ENCODE peak calls at places on chromosome 13, in eight cellular contexts. A, Q, K, D, T, N, W and Y are unnamed samples.
A peak's percentile ranks its signal among the peaks of the same experiment; 100 is the strongest.

GRCh38 chr13:32911506-32911905 is 104.7 kb upstream of the KL start:
- DNase-seq in K (no peak), A (no peak), W (peak; percentile 27), Q (no peak), D (peak; percentile 43), N (no peak), T (peak; percentile 35), Y (no peak)

GRCh38 chr13:112928958-112929777 is 39.8 kb upstream of the MCF2L start:
- DNase-seq in D (peak; percentile 80), T (no peak), W (no peak), K (no peak), N (no peak), A (no peak), Q (no peak), Y (no peak)

GRCh38 chr13:40316301-40316700 is 350.1 kb downstream of the FOXO1 start:
- DNase-seq in A (peak; percentile 53), N (peak; percentile 90), T (no peak), W (no peak), K (no peak), Q (no peak), D (no peak), Y (no peak)

GRCh38 chr13:42876810-42877550 is 95.6 kb downstream of the FAM216B start:
- DNase-seq in K (no peak), W (no peak), A (no peak), N (no peak), D (no peak), T (no peak), Q (no peak), Y (no peak)

GRCh38 chr13:41848435-41849255 is 112.3 kb downstream of the VWA8 start:
- DNase-seq in T (no peak), D (no peak), W (no peak), A (no peak), N (no peak), K (no peak), Q (no peak), Y (no peak)

GRCh38 chr13:52160053-52160452 is 656 bp upstream of the NEK3 start:
- DNase-seq in A (no peak), D (no peak), Q (no peak), W (no peak), T (no peak), K (no peak), N (no peak), Y (no peak)

GRCh38 chr13:98475521-98475920 is 101.4 kb downstream of the STK24 start:
- DNase-seq in K (no peak), A (no peak), N (no peak), T (no peak), Q (no peak), D (peak; percentile 56), W (peak; percentile 28), Y (peak; percentile 84)

GRCh38 chr13:25738342-25738771 is 313.5 kb downstream of the SHISA2 start:
- DNase-seq in K (no peak), A (no peak), D (peak; percentile 34), Q (no peak), T (no peak), N (peak; percentile 78), W (no peak), Y (no peak)

GRCh38 chr13:50153888-50154287 is 138.6 kb downstream of the KCNRG start:
- DNase-seq in A (no peak), T (no peak), W (no peak), K (no peak), Q (no peak), D (no peak), N (no peak), Y (no peak)

GRCh38 chr13:103157034-103157433 is 90.8 kb upstream of the SLC10A2 start:
- DNase-seq in N (no peak), T (no peak), D (no peak), K (no peak), A (no peak), Q (no peak), W (no peak), Y (no peak)

GRCh38 chr13:45370922-45371406 is 30.0 kb upstream of the TPT1 start:
- DNase-seq in Q (peak; percentile 44), W (peak; percentile 73), A (peak; percentile 84), D (peak; percentile 34), K (peak; percentile 85), N (no peak), T (peak; percentile 48), Y (peak; percentile 57)

GRCh38 chr13:23020246-23020843 is 160.4 kb upstream of the SGCG start:
- DNase-seq in K (peak; percentile 69), W (peak; percentile 26), T (peak; percentile 1), Q (peak; percentile 39), A (peak; percentile 51), N (no peak), D (peak; percentile 38), Y (no peak)

GRCh38 chr13:71242191-71242590 is 624.8 kb downstream of the DACH1 start:
- DNase-seq in K (no peak), A (no peak), Q (no peak), T (no peak), W (no peak), N (no peak), D (no peak), Y (no peak)

GRCh38 chr13:32734511-32734910 is 148.3 kb downstream of the PDS5B start:
- DNase-seq in N (no peak), A (no peak), W (peak; percentile 5), D (no peak), Q (no peak), K (no peak), T (no peak), Y (no peak)

GRCh38 chr13:74883834-74884233 is 598.1 kb downstream of the TBC1D4 start:
- DNase-seq in K (no peak), A (no peak), Q (no peak), D (no peak), T (no peak), N (no peak), W (no peak), Y (no peak)

GRCh38 chr13:78610381-78610883 is 7.1 kb upstream of the POU4F1 start:
- DNase-seq in A (no peak), N (no peak), D (no peak), K (no peak), Q (no peak), T (no peak), W (no peak), Y (no peak)

GRCh38 chr13:67662997-67663396 is 432.9 kb upstream of the PCDH9 start:
- DNase-seq in Q (no peak), T (no peak), A (no peak), K (no peak), W (no peak), N (no peak), D (no peak), Y (no peak)

GRCh38 chr13:65149687-65150086 is 2080.4 kb downstream of the PCDH9 start:
- DNase-seq in W (no peak), N (no peak), D (no peak), A (no peak), K (no peak), Q (no peak), T (no peak), Y (no peak)

GRCh38 chr13:62960723-62961122 is 1545.1 kb upstream of the PCDH20 start:
- DNase-seq in N (no peak), W (no peak), D (no peak), T (no peak), Q (no peak), A (no peak), K (no peak), Y (no peak)
- TF ChIP-seq EP300 in N (no peak), W (no peak), D (no peak), T (no peak), Q (no peak), A (no peak), K (no peak), Y (no peak)

DNA sequence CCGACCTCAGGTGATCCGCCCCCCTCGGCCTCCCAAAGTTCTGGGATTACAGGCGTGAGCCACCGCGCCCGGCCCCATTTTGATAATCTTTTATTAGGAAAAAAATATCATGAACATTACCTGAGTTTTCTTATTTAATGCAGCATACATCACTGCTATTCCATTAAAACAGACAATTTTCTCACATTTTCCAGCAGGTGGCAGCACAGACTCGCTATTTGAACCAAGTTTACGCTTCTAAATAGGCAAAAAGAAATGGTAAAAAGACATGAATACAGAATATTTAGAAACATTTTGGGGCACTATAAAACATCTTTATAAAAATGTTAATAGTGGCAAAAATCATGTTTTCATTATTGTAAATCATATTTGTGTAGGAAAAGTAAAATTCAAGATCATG is 903.1 kb downstream of the SLITRK6 start:
- DNase-seq in Q (no peak), W (peak; percentile 3), A (no peak), T (no peak), N (no peak), K (no peak), D (peak; percentile 51), Y (no peak)
- TF ChIP-seq EP300 in Q (no peak), W (no peak), A (no peak), T (no peak), N (no peak), K (no peak), D (no peak), Y (no peak)

DNA sequence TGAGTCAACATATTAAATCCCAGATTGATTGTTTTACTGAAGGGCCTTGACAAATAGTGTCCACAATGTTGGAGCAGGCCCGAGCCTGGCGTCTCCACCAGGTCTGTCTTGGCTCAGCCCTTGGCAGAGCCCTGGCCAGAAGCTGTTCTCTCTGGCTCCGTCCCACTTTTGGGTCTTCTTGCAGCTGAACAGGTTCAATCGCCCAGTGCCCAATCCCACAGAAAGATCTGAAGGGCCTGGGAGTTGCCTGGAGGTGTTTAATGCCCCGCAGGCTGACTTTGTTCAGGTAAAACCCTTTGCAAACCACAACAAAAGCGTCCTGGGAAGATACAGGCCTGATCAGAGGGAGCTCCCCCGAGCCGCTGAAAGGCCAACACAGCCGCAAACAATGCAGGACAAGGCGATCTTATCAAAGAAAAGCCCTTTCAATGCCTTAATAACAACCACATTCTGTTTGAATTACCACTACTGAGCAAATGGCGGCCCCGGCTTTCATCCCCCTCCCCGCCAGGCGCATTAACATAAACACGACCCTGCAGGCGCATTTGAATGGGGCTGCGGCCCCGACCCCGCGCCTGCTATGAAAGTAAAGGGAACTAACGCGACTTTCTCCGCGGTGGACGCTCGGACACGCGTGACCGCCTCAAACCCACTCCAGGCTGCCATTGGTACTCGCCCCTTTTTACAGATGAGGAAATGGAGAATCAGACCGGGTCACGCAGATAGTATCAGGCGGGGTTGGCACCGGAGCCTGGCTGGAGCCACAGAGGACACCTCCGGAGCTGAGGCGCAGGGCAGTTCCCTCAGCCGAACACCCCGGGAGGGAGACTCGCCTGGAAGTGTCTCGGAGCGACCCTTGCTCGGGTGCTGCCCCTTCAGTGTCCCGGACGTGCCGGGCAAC is 3.1 kb downstream of the CDX2 start:
- DNase-seq in K (no peak), W (no peak), N (no peak), D (peak; percentile 64), A (no peak), Q (no peak), T (no peak), Y (no peak)
- TF ChIP-seq EP300 in K (no peak), W (no peak), N (no peak), D (no peak), A (no peak), Q (no peak), T (no peak), Y (no peak)

DNA sequence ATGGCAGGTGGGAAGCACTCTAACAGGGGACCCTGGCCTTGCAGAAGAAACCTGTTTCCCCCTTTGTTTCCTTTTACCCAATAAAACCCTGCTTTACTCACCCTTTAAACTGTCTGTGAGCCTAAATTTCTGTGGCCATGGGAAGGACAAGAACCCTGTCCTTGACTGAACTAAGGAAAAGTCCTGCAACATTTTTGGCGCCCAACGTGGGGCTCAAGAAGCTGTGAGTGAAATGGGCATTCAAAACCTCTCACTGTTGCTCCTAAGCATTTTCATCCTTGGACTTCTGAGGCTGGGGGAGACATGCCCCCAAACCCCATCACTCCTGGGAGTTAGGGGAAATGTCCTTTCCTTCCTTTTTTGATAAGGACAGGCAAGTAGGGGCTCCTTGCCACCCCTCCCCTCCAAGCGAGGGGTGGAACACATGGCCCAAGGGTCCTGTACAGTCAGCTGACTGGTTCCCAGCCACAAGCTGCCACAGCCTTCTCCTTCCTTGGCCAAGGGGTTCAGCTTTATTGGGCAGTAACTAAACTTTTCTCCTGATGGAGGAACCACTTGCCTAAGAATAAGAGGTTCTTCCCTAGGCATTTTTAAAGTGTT is 381.6 kb downstream of the KLF5 start:
- DNase-seq in Q (no peak), A (no peak), K (no peak), D (no peak), T (no peak), N (no peak), W (no peak), Y (no peak)
- TF ChIP-seq EP300 in Q (no peak), A (no peak), K (no peak), D (no peak), T (no peak), N (no peak), W (no peak), Y (no peak)